ENCODE peak calls at places on chromosomes 11 and 22, in eight cellular contexts. D is lung, F is GM12865, W is ascending aorta, R is astrocyte of the spinal cord, S is heart right ventricle, C is osteoblast, B is GM20000. I is an unnamed sample.

GRCh38 chr11:72012897-72013721 is 14.4 kb downstream of the IL18BP start:
- DNase-seq in D (peak; percentile 75), F (no peak), W (peak; percentile 30), R (peak; percentile 94), S (peak; percentile 71), C (peak; percentile 85), B (no peak), I (peak; percentile 22)

GRCh38 chr22:49975543-49976389 is 15.2 kb downstream of the PIM3 start:
- DNase-seq in D (peak; percentile 27), F (peak; percentile 41), W (no peak), R (no peak), S (peak; percentile 10), C (peak; percentile 69), B (peak; percentile 75), I (peak; percentile 20)

GRCh38 chr11:122189259-122189658 is 73.2 kb upstream of the BLID start:
- DNase-seq in D (no peak), F (no peak), W (no peak), R (peak; percentile 96), S (no peak), C (no peak), B (no peak), I (no peak)

GRCh38 chr22:44862981-44863860 is 110.8 kb downstream of the ARHGAP8 start:
- DNase-seq in D (no peak), F (peak; percentile 37), W (no peak), R (no peak), S (no peak), C (peak; percentile 74), B (no peak), I (no peak)

GRCh38 chr11:57103899-57104605 is 77.7 kb upstream of the LRRC55 start:
- DNase-seq in D (peak; percentile 19), F (no peak), W (no peak), R (no peak), S (no peak), C (no peak), B (no peak), I (no peak)

GRCh38 chr22:50399751-50400331 is 56.7 kb downstream of the PPP6R2 start:
- DNase-seq in D (peak; percentile 42), F (peak; percentile 16), W (no peak), R (no peak), S (peak; percentile 31), C (peak; percentile 58), B (peak; percentile 49), I (no peak)

GRCh38 chr11:34860034-34860433 is 56.1 kb downstream of the APIP start:
- DNase-seq in D (no peak), F (no peak), W (no peak), R (no peak), S (no peak), C (no peak), B (no peak), I (no peak)

GRCh38 chr11:73445980-73446379 is 69.8 kb downstream of the RELT start:
- DNase-seq in D (no peak), F (no peak), W (no peak), R (no peak), S (no peak), C (no peak), B (no peak), I (no peak)

GRCh38 chr11:121351089-121351488 is 58.5 kb downstream of the SC5D start:
- DNase-seq in D (no peak), F (no peak), W (no peak), R (no peak), S (no peak), C (no peak), B (no peak), I (no peak)

GRCh38 chr22:29871684-29872083 is 11.3 kb upstream of the MTMR3 start:
- DNase-seq in D (no peak), F (no peak), W (no peak), R (no peak), S (no peak), C (no peak), B (no peak), I (no peak)

GRCh38 chr11:3155691-3156258 is 9.3 kb downstream of the OSBPL5 start:
- DNase-seq in D (no peak), F (no peak), W (no peak), R (peak; percentile 49), S (peak; percentile 17), C (peak; percentile 91), B (no peak), I (no peak)

GRCh38 chr22:29706991-29707390 is 12.8 kb upstream of the CABP7 start:
- DNase-seq in D (no peak), F (no peak), W (no peak), R (no peak), S (no peak), C (no peak), B (no peak), I (no peak)

GRCh38 chr11:117439256-117439655 is 111.6 kb downstream of the CEP164 start:
- DNase-seq in D (no peak), F (no peak), W (no peak), R (no peak), S (no peak), C (peak; percentile 77), B (no peak), I (no peak)

GRCh38 chr11:125451400-125452124 is 44.5 kb downstream of the FEZ1 start:
- DNase-seq in D (no peak), F (peak; percentile 26), W (no peak), R (no peak), S (peak; percentile 59), C (no peak), B (peak; percentile 43), I (no peak)

GRCh38 chr11:131600591-131600990 is 230.2 kb downstream of the NTM start:
- DNase-seq in D (no peak), F (no peak), W (no peak), R (no peak), S (no peak), C (no peak), B (no peak), I (no peak)

GRCh38 chr11:93559681-93560080 is 16.5 kb upstream of the SMCO4 start:
- DNase-seq in D (no peak), F (no peak), W (no peak), R (no peak), S (no peak), C (no peak), B (no peak), I (no peak)
- TF ChIP-seq CTCF in D (no peak), F (no peak), W (no peak), R (no peak), S (no peak), C (no peak), B (no peak), I (no peak)

GRCh38 chr11:75338516-75339218 is 12.8 kb downstream of the ARRB1 start:
- DNase-seq in D (no peak), F (no peak), W (no peak), R (no peak), S (no peak), C (peak; percentile 81), B (no peak), I (no peak)

GRCh38 chr11:75341583-75341982 is 9.9 kb downstream of the ARRB1 start:
- DNase-seq in D (no peak), F (no peak), W (no peak), R (no peak), S (no peak), C (peak; percentile 29), B (no peak), I (no peak)

GRCh38 chr11:75337195-75337654 is 14.2 kb downstream of the ARRB1 start:
- DNase-seq in D (no peak), F (no peak), W (no peak), R (no peak), S (no peak), C (peak; percentile 92), B (no peak), I (no peak)

GRCh38 chr11:75342231-75342918 is 9.1 kb downstream of the ARRB1 start:
- DNase-seq in D (no peak), F (no peak), W (no peak), R (no peak), S (no peak), C (peak; percentile 84), B (no peak), I (no peak)

DNA sequence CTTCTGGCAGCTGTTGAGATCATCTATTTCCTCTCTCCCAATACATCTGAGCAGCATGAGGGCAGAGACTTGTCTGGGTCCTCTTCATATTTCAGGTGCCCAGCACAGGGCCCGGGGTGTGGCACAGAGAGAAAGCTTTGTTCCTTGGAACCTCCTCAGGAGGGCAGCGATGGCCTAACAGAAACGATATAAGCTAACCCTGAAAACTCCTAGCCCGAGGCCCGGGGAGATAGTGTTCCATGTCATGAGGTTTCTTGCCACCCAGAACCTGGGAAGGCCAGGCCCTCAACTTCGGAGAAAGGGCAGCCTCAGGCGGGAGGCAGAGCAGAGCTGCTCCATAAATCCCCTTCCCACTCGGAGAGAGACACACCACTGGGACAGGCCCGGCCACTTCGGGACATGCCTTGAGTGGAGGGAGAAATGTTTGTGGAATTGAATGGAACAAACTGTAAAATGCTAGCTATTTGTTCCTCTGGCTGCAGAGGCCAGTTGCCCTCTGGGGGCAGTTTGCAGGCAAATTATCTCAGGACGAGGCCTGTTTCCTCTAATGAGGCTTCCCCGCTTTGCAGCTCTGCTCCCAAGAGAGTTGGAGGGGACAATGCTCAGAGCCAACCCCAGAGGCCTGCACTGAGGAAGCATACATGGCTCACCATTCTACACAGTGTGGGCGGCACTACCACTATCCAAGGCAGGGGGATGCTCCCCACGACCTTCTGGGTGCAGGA is 11.6 kb downstream of the ARRB1 start:
- DNase-seq in D (no peak), F (no peak), W (no peak), R (no peak), S (peak; percentile 44), C (peak; percentile 85), B (no peak), I (no peak)
- TF ChIP-seq CTCF in D (no peak), F (no peak), W (no peak), R (no peak), S (no peak), C (no peak), B (no peak), I (no peak)

DNA sequence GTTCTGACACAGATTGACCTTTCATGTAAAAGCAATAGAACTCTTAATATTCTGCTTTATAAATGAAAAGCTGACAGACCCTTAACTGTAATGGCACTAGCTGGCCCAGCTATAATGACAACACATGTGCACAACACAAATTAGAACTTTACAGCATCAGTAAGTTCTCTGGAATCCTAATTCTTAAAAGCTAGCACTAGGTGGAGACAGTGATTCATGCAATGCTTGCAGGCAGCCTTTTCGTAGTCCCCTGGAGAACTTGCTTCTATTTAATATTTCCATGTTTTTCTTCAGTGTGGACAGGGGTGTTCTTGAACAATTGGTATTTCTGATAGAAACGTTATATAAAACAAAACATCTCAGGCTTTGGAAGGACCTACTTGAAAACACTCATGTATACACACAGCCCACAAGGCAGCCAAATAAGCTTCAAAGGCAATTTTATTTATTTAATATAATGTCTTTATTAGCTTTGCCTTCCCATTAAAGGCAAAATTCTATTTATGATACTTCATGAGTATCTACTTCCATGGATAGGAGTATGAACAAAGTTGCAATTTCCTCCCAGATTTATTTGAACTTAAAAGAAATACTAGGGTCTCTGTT is 374.3 kb upstream of the MPPED2 start:
- DNase-seq in D (no peak), F (peak; percentile 31), W (no peak), R (peak; percentile 54), S (no peak), C (no peak), B (peak; percentile 3), I (no peak)
- TF ChIP-seq CTCF in D (no peak), F (peak; percentile 41), W (no peak), R (peak; percentile 57), S (peak; percentile 49), C (peak; percentile 44), B (peak; percentile 20), I (no peak)

DNA sequence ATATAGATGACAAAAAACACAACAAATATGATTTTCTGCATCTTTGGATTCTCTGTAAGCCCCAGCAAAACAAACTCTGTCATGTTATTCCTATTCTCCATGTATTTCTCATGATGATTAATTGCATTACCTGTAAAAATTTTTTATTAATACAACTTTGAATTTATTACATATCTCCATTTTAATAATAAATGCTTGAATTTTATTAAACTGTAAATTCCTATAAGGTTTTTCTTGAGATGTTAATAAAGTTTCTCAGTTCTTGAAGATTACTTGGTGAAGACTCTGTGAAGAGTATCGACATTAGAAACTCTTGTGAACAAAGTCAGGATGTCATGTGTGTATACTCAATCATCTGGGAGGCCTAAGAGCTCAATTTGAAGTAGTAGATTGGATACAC is at the start of gene OR4C46:
- DNase-seq in D (no peak), F (no peak), W (no peak), R (no peak), S (no peak), C (no peak), B (no peak), I (no peak)
- TF ChIP-seq CTCF in D (no peak), F (no peak), W (no peak), R (no peak), S (no peak), C (no peak), B (no peak), I (no peak)